ENCODE peak calls at places on chromosome 5, in seven cellular contexts. X is NCI-H774; M is activated T-helper 9 cell treated with anti-CD3 and anti-CD28 coated beads, Interleukin-2, amount 50 U/mL, for 16 hours; B is NCI-H1105; G is SW480; N is NCI-H510A treated with DMSO at 0.1 percent for 48 hours; C is iPS DF 6.9. K is an unnamed sample.

GRCh38 chr5:1800470-1801060 is 642 bp upstream of the NDUFS6 start:
- DNase-seq in N (peak; percentile 72), G (peak; percentile 44), B (no peak), C (no peak), X (peak; percentile 37), M (peak; percentile 19), K (no peak)

GRCh38 chr5:74361406-74362358 is 278.8 kb downstream of the ENC1 start:
- DNase-seq in G (peak; percentile 87), C (no peak), M (no peak), N (no peak), B (no peak), X (no peak), K (no peak)

GRCh38 chr5:154756203-154756870 is 1.2 kb downstream of the LARP1 start:
- DNase-seq in C (no peak), G (no peak), X (no peak), N (no peak), B (no peak), M (peak; percentile 23), K (no peak)

GRCh38 chr5:177361418-177362101 is 3.8 kb downstream of the RGS14 start:
- DNase-seq in N (no peak), C (no peak), X (no peak), G (no peak), B (no peak), M (no peak), K (no peak)

GRCh38 chr5:102713682-102714231 is 41.3 kb upstream of the PAM start:
- DNase-seq in M (no peak), C (no peak), X (no peak), B (no peak), N (peak; percentile 45), G (no peak), K (no peak)

GRCh38 chr5:178504340-178504960 is 85.7 kb downstream of the COL23A1 start:
- DNase-seq in G (no peak), N (no peak), X (no peak), M (no peak), B (no peak), C (no peak), K (no peak)

GRCh38 chr5:57298295-57298984 is 124.6 kb downstream of the GPBP1 start:
- DNase-seq in B (peak; percentile 61), X (peak; percentile 49), G (peak; percentile 80), M (peak; percentile 65), C (peak; percentile 58), N (peak; percentile 66), K (no peak)

GRCh38 chr5:172498431-172499129 is 44.3 kb upstream of the SH3PXD2B start:
- DNase-seq in C (no peak), N (no peak), X (no peak), M (no peak), G (no peak), B (no peak), K (no peak)

GRCh38 chr5:172775326-172776234 is 4.6 kb upstream of the DUSP1 start:
- DNase-seq in N (no peak), M (no peak), C (no peak), X (no peak), B (no peak), G (no peak), K (no peak)

GRCh38 chr5:73867344-73868335 is 241.6 kb downstream of the ARHGEF28 start:
- DNase-seq in X (peak; percentile 27), B (no peak), G (no peak), C (no peak), M (no peak), N (no peak), K (no peak)

GRCh38 chr5:89686081-89686765 is 723.3 kb downstream of the CETN3 start:
- DNase-seq in G (no peak), B (no peak), X (no peak), M (no peak), N (no peak), C (no peak), K (no peak)

GRCh38 chr5:74310386-74310785 is 330.1 kb downstream of the ENC1 start:
- DNase-seq in M (no peak), C (no peak), B (no peak), X (no peak), N (no peak), G (no peak), K (no peak)

GRCh38 chr5:69415584-69415958 is 655 bp downstream of the MARVELD2 start:
- DNase-seq in N (peak; percentile 29), B (no peak), C (no peak), X (peak; percentile 10), G (peak; percentile 34), M (no peak), K (no peak)

GRCh38 chr5:119828536-119828935 is 199.2 kb downstream of the FAM170A start:
- DNase-seq in G (no peak), B (no peak), N (no peak), X (no peak), C (no peak), M (no peak), K (no peak)

GRCh38 chr5:141647851-141648250 is 3.4 kb downstream of the FCHSD1 start:
- DNase-seq in M (no peak), N (no peak), B (no peak), X (no peak), G (no peak), C (no peak), K (no peak)

GRCh38 chr5:157540707-157541451 is 34.7 kb downstream of the ADAM19 start:
- DNase-seq in X (no peak), G (peak; percentile 64), C (no peak), M (peak; percentile 34), B (no peak), N (no peak), K (peak; percentile 11)

GRCh38 chr5:178346607-178347334 is 114.2 kb upstream of the PHYKPL start:
- DNase-seq in N (no peak), B (no peak), X (no peak), G (no peak), C (no peak), M (no peak), K (no peak)

GRCh38 chr5:7629559-7629958 is 221.4 kb downstream of the CFAP90 start:
- DNase-seq in X (peak; percentile 28), C (no peak), G (no peak), M (no peak), N (peak; percentile 87), B (peak; percentile 83), K (no peak)

GRCh38 chr5:66814146-66814991 is 218.2 kb downstream of the MAST4 start:
- DNase-seq in C (no peak), X (peak; percentile 7), M (no peak), B (no peak), N (peak; percentile 10), G (peak; percentile 41), K (no peak)

GRCh38 chr5:17306726-17307091 is 89.3 kb downstream of the BASP1 start:
- DNase-seq in M (no peak), N (no peak), G (no peak), X (no peak), B (no peak), C (no peak), K (no peak)

GRCh38 chr5:134085411-134085810 is 29.1 kb upstream of the TCF7 start:
- DNase-seq in C (no peak), G (no peak), M (no peak), X (no peak), N (no peak), B (no peak), K (no peak)

GRCh38 chr5:11082546-11082945 is 321.5 kb upstream of the DAP start:
- DNase-seq in G (no peak), C (no peak), X (no peak), B (no peak), M (no peak), N (no peak), K (no peak)

GRCh38 chr5:67187318-67187717 is 9.3 kb downstream of the CD180 start:
- DNase-seq in C (no peak), B (no peak), G (no peak), N (no peak), M (no peak), X (no peak), K (no peak)

GRCh38 chr5:1189269-1189668 is 12.1 kb upstream of the SLC6A19 start:
- DNase-seq in C (no peak), M (no peak), N (no peak), X (no peak), G (no peak), B (no peak), K (no peak)

K was measured in esophagus squamous epithelium.